ENCODE peak calls at places on chromosomes 7 and 10, in five cellular contexts. Z, L, S, Y and T are unnamed samples.

GRCh38 chr7:122304604-122304975 is at the start of gene FEZF1:
- DNase-seq in Y (no peak), L (no peak), Z (no peak), S (peak), T (peak)

GRCh38 chr7:151376218-151376902 is 33.5 kb downstream of the WDR86 start:
- DNase-seq in Y (no peak), Z (no peak), S (no peak), L (no peak), T (no peak)

GRCh38 chr10:5283305-5284158 is 81.2 kb upstream of the UCN3 start:
- DNase-seq in S (peak), Y (peak), L (no peak), Z (peak), T (peak)

GRCh38 chr7:32428546-32428945 is 61.6 kb downstream of the LSM5 start:
- DNase-seq in S (peak), Z (no peak), Y (peak), L (no peak), T (no peak)

GRCh38 chr10:71582019-71582418 is 137.6 kb downstream of the C10orf105 start:
- DNase-seq in Y (no peak), Z (peak), S (peak), L (no peak), T (no peak)

GRCh38 chr7:21352540-21353387 is 75.1 kb upstream of the SP4 start:
- DNase-seq in Z (no peak), Y (no peak), S (no peak), L (peak), T (no peak)

GRCh38 chr7:134684165-134684564 is 37.5 kb downstream of the BPGM start:
- DNase-seq in Z (no peak), Y (no peak), S (no peak), L (no peak), T (no peak)

GRCh38 chr7:149869291-149869650 is 4.5 kb upstream of the ATP6V0E2 start:
- DNase-seq in L (no peak), S (no peak), Z (no peak), Y (no peak), T (no peak)

GRCh38 chr7:107628461-107629064 is 32.1 kb upstream of the SLC26A4 start:
- DNase-seq in S (no peak), Z (no peak), Y (no peak), L (no peak), T (no peak)

GRCh38 chr7:83984076-83984475 is 210.5 kb downstream of the SEMA3A start:
- DNase-seq in L (no peak), Y (no peak), Z (no peak), S (no peak), T (no peak)

GRCh38 chr10:116733566-116733965 is 8.8 kb downstream of the HSPA12A start:
- DNase-seq in Z (no peak), S (no peak), L (no peak), Y (no peak), T (no peak)

GRCh38 chr10:103472005-103472404 is 7.0 kb downstream of the CALHM3 start:
- DNase-seq in L (no peak), Z (no peak), Y (no peak), S (no peak), T (no peak)

GRCh38 chr10:35194906-35195305 is 68.3 kb downstream of the CREM start:
- DNase-seq in Z (peak), L (no peak), S (no peak), Y (peak), T (peak)

GRCh38 chr7:55504093-55504859 is 68.0 kb downstream of the VOPP1 start:
- DNase-seq in Z (no peak), L (no peak), Y (no peak), S (no peak), T (no peak)

GRCh38 chr7:98357751-98358161 is 43.1 kb downstream of the BAIAP2L1 start:
- DNase-seq in Z (no peak), Y (no peak), L (no peak), S (no peak), T (no peak)

GRCh38 chr7:23691320-23691719 is 11.3 kb downstream of the FAM221A start:
- DNase-seq in Z (no peak), S (no peak), Y (no peak), L (no peak), T (no peak)

GRCh38 chr7:35723011-35723410 is 28.1 kb upstream of the HERPUD2 start:
- DNase-seq in L (no peak), Z (no peak), S (no peak), Y (no peak), T (no peak)

GRCh38 chr10:117140525-117140902 is 2.4 kb upstream of the VAX1 start:
- DNase-seq in L (no peak), Z (no peak), S (peak), Y (no peak), T (no peak)

GRCh38 chr10:8049151-8049873 is 5.2 kb upstream of the GATA3 start:
- DNase-seq in Z (no peak), S (peak), Y (peak), L (no peak), T (no peak)

GRCh38 chr7:27640914-27641570 is 21.6 kb downstream of the HIBADH start:
- DNase-seq in Y (no peak), L (no peak), Z (no peak), S (no peak), T (no peak)

GRCh38 chr7:22442187-22442886 is 57.7 kb downstream of the STEAP1B start:
- DNase-seq in L (no peak), S (peak), Y (no peak), Z (no peak), T (no peak)

GRCh38 chr10:126705951-126706565 is 35.6 kb upstream of the C10orf90 start:
- DNase-seq in S (no peak), Z (no peak), L (no peak), Y (no peak), T (no peak)

GRCh38 chr7:89623018-89623672 is 531.1 kb upstream of the STEAP1 start:
- DNase-seq in S (peak), L (peak), Z (no peak), Y (peak), T (peak)

GRCh38 chr7:6154542-6155404 is 117.7 kb downstream of the CYTH3 start:
- DNase-seq in S (no peak), Y (peak), Z (no peak), L (no peak), T (no peak)

GRCh38 chr10:122407375-122408125 is 33.0 kb downstream of the PLEKHA1 start:
- DNase-seq in Z (no peak), L (no peak), S (no peak), Y (no peak), T (no peak)

GRCh38 chr7:114910787-114911186 is 11.1 kb upstream of the MDFIC start:
- DNase-seq in Z (no peak), L (no peak), S (no peak), Y (no peak), T (no peak)

GRCh38 chr10:132326925-132327324 is 5.1 kb upstream of the LRRC27 start:
- DNase-seq in Z (no peak), S (no peak), Y (no peak), L (no peak), T (no peak)

GRCh38 chr7:55032069-55032699 is 13.4 kb downstream of the EGFR start:
- DNase-seq in Y (no peak), L (no peak), S (no peak), Z (no peak), T (no peak)

GRCh38 chr10:73625004-73625883 is 16.0 kb downstream of the MYOZ1 start:
- DNase-seq in Z (peak), L (no peak), S (peak), Y (peak), T (no peak)

GRCh38 chr7:131878777-131879176 is 322.3 kb upstream of the PODXL start:
- DNase-seq in Y (no peak), Z (no peak), L (no peak), S (no peak), T (no peak)

GRCh38 chr10:101136007-101136707 is 5.1 kb downstream of the TLX1 start:
- DNase-seq in L (no peak), S (no peak), Y (peak), Z (peak), T (peak)

GRCh38 chr10:99667108-99667751 is 7.9 kb downstream of the ENTPD7 start:
- DNase-seq in S (no peak), Y (peak), Z (peak), L (no peak), T (peak)

GRCh38 chr7:131363719-131364118 is 36.0 kb downstream of the MKLN1 start:
- DNase-seq in L (no peak), S (no peak), Z (no peak), Y (no peak), T (no peak)

GRCh38 chr7:39199951-39200350 is 222.2 kb downstream of the POU6F2 start:
- DNase-seq in Z (no peak), S (no peak), L (no peak), Y (no peak), T (no peak)

GRCh38 chr7:100465702-100466311 is 1.7 kb upstream of the SPACDR start:
- DNase-seq in Y (peak), S (peak), L (no peak), Z (peak), T (no peak)

GRCh38 chr10:59807629-59808620 is 54.7 kb upstream of the MRLN start:
- DNase-seq in Y (no peak), Z (no peak), S (no peak), L (no peak), T (no peak)

GRCh38 chr7:138848056-138848975 is 50.3 kb upstream of the ATP6V0A4 start:
- DNase-seq in Y (no peak), S (no peak), Z (no peak), L (no peak), T (no peak)

GRCh38 chr7:127920787-127921438 is 110.3 kb downstream of the LRRC4 start:
- DNase-seq in Z (no peak), L (no peak), Y (no peak), S (no peak), T (no peak)

GRCh38 chr7:157126921-157127320 is 11.8 kb upstream of the UBE3C start:
- DNase-seq in S (no peak), L (no peak), Y (no peak), Z (no peak), T (no peak)

GRCh38 chr7:1748076-1748750 is 78.1 kb downstream of the ELFN1 start:
- DNase-seq in S (no peak), L (no peak), Y (no peak), Z (no peak), T (no peak)

GRCh38 chr7:1748774-1749173 is 78.7 kb downstream of the ELFN1 start:
- DNase-seq in S (no peak), L (no peak), Y (no peak), Z (no peak), T (no peak)

GRCh38 chr7:1750541-1751021 is 80.5 kb downstream of the ELFN1 start:
- DNase-seq in Y (no peak), Z (no peak), S (no peak), L (no peak), T (no peak)

GRCh38 chr7:1749864-1750466 is 79.9 kb downstream of the ELFN1 start:
- DNase-seq in L (no peak), S (no peak), Y (peak), Z (no peak), T (no peak)

DNA sequence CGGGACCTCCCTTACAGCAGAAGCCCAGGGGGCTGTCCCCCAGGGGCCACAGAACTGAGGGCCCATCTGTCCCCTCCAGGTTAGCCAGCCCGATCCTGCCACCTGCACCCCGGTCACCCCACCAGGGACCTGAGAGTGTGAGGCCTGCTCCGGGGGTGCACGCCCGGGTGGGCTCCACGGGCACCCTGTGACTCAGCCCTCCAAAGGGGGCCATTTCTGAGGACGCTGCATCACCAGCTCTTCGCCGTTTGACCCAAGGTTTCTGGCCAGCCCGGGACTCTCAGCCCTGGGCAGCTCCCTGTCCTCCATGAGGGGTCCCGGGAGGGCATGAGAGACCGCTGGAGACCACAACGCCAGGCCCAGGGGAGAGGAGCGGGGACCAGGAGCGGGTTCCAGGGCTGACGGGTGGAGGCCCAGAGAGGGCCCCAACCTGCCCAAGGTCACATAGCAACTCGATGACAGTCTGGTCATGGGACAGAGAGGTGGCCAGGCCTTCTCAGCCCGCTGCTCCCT is 79.3 kb downstream of the ELFN1 start:
- DNase-seq in Y (no peak), S (no peak), L (no peak), Z (no peak), T (no peak)
- H2AFZ ChIP-seq in Y (no peak), S (no peak), L (no peak), Z (no peak), T (no peak)

GRCh38 chr10:6300106-6300783 is 97.5 kb downstream of the PFKFB3 start:
- DNase-seq in S (no peak), Z (no peak), Y (no peak), L (peak), T (no peak)

GRCh38 chr10:6299743-6300105 is 97.0 kb downstream of the PFKFB3 start:
- DNase-seq in S (no peak), Z (no peak), Y (no peak), L (no peak), T (no peak)

GRCh38 chr10:6298428-6298827 is 95.7 kb downstream of the PFKFB3 start:
- DNase-seq in Z (no peak), S (no peak), L (no peak), Y (no peak), T (no peak)

GRCh38 chr10:6297951-6298381 is 95.2 kb downstream of the PFKFB3 start:
- DNase-seq in S (no peak), L (no peak), Y (no peak), Z (no peak), T (no peak)

GRCh38 chr10:6299234-6299633 is 96.5 kb downstream of the PFKFB3 start:
- DNase-seq in Y (no peak), Z (no peak), S (no peak), L (no peak), T (peak)
- TF ChIP-seq REST in Y (no peak), Z (no peak), S (no peak), L (no peak), T (no peak)

DNA sequence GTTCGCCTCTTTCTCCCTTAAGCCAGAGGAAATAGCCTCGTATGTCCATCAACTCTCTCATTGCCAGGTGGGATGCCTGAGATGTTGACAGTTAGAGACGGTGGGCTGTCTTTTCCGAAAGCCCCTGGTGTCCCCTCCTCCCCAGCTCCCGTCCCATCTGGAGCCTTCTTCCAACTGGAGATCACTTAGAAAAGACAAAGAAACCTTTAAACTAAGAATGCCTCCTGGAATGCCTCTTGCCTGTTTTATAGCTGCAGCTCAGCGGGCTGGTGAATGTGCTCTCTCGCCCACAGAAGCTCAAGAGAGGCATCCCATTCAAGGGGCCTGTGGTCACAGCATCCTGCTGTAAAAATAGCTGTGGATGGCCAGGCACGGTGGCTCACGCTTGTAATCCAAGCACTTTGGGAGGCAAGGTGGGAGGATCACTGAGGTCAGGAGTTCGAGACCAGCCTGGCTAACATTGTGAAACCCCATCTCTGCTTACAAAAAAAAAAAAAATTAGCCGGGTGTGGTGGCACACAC is 5.2 kb upstream of the MYL10 start:
- DNase-seq in S (peak), L (no peak), Y (no peak), Z (no peak), T (no peak)
- H2AFZ ChIP-seq in S (no peak), L (no peak), Y (no peak), Z (no peak), T (no peak)

DNA sequence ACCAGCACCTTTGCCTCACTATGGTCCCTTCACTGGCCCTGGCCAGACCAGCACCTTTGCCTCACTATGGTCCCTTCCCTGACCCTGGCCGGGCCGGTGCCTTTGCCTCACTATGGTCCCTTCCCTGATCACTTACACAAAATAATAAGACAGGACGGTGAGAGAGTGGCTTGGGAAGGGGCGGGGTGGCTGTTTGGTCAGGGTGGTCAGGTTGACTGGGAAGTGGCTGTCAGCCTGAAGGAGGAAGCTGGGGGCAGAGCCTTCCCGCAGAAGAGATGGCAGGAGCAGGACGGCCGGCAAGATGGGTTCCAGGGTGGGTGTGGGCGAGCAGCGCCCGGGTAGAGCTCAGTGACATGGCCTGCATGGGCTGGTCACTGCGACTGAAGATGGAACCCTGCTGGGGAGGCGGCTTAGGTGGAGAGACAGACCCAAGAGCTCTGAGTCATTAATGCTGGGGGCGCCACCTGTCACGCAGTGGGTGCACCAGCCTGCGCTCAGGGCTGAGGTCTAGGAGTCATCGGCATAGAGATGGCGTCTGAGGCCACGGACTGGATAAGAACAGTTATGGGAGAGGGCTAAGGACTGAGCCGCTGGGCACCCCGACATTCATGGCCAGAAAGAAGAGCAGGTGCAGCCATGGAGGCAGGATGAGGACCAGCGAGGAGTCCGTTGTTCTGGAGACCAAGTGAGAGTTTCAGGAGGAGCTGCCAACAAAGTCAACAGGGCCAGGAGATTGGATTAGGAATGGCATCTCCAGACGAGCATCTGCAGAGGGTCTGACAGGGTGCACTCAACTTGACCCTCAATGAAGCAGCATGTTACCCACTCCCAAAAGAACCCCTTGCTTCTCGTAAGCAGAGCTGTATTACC is 91.8 kb downstream of the CHST15 start:
- DNase-seq in Z (no peak), L (no peak), Y (peak), S (no peak), T (no peak)
- TF ChIP-seq REST in Z (no peak), L (no peak), Y (no peak), S (no peak), T (no peak)

GRCh38 chr10:84176836-84177474 is 3.4 kb downstream of the GPR15LG start:
- DNase-seq in Z (no peak), S (no peak), L (no peak), Y (no peak), T (no peak)

GRCh38 chr10:84178387-84178697 is 4.7 kb downstream of the GPR15LG start:
- DNase-seq in Z (no peak), S (no peak), L (no peak), Y (no peak), T (no peak)

GRCh38 chr10:84177541-84178386 is 4.2 kb downstream of the GPR15LG start:
- DNase-seq in L (no peak), Y (no peak), S (no peak), Z (no peak), T (no peak)

GRCh38 chr10:84181631-84182030 is 8.0 kb downstream of the GPR15LG start:
- DNase-seq in S (no peak), Z (no peak), L (no peak), Y (no peak), T (no peak)

GRCh38 chr10:84179059-84179710 is 5.6 kb downstream of the GPR15LG start:
- DNase-seq in Z (no peak), S (no peak), L (no peak), Y (peak), T (no peak)
- H2AFZ ChIP-seq in Z (no peak), S (peak), L (peak), Y (no peak), T (no peak)

DNA sequence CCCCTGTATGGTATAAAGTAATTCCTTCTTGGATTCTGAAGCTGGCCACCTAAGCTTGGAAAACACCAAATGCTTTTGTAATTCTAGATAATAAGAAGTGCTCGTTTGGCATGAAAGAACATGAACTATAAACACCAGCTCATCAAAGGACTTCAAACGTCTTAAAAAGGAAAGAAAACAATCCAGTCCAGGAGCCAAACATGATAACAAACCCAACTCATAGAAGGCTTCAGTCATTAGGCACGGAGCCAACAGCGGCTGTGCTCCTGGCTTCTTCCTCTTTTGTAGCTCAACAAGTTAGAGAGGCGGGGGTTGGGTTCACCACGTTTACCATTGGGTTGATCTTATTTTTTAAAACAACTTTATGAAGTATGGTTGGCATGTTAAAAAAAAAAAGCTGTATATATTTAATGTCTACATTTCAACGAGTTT is 56.4 kb upstream of the ECHDC3 start:
- DNase-seq in Z (peak), Y (no peak), L (peak), S (no peak), T (peak)
- TF ChIP-seq REST in Z (no peak), Y (no peak), L (no peak), S (no peak), T (no peak)

GRCh38 chr10:119668461-119668860 is 17.3 kb downstream of the BAG3 start:
- DNase-seq in Z (no peak), Y (no peak), L (no peak), S (no peak), T (no peak)
- H2AFZ ChIP-seq in Z (no peak), Y (no peak), L (no peak), S (no peak), T (no peak)